ENCODE peak calls at places on chromosomes 13 and 19, in six cellular contexts. W is choroid plexus epithelial cell, C is gastrocnemius medialis, T is skeletal muscle cell, I is A549, P is foreskin fibroblast. Z is an unnamed sample.

GRCh38 chr19:4974855-4975469 is 6.0 kb downstream of the KDM4B start:
- DNase-seq in W (no peak), C (no peak), T (no peak), I (no peak), P (no peak), Z (no peak)

GRCh38 chr13:84867246-84867645 is 932.0 kb downstream of the SLITRK6 start:
- DNase-seq in W (peak; percentile 0), C (no peak), T (no peak), I (no peak), P (no peak), Z (no peak)

GRCh38 chr19:4896372-4896771 is 6.3 kb downstream of the ARRDC5 start:
- DNase-seq in W (peak; percentile 48), C (peak; percentile 86), T (no peak), I (no peak), P (peak; percentile 81), Z (no peak)

GRCh38 chr13:46982856-46983582 is 86.2 kb upstream of the HTR2A start:
- DNase-seq in W (no peak), C (no peak), T (no peak), I (no peak), P (no peak), Z (no peak)

GRCh38 chr19:20077791-20078463 is at the start of gene ZNF90:
- DNase-seq in W (peak; percentile 99), C (peak; percentile 76), T (peak; percentile 85), I (no peak), P (peak; percentile 97), Z (peak; percentile 96)

GRCh38 chr13:41960195-41960699 is 662 bp downstream of the VWA8 start:
- DNase-seq in W (peak; percentile 20), C (peak; percentile 41), T (no peak), I (peak; percentile 16), P (peak; percentile 69), Z (peak; percentile 32)

GRCh38 chr13:30107536-30108136 is 199.7 kb downstream of the KATNAL1 start:
- DNase-seq in W (no peak), C (no peak), T (no peak), I (no peak), P (peak; percentile 91), Z (no peak)

GRCh38 chr19:10334340-10335148 is 1.2 kb upstream of the RAVER1 start:
- DNase-seq in W (peak; percentile 97), C (peak; percentile 94), T (peak; percentile 85), I (peak; percentile 66), P (peak; percentile 99), Z (peak; percentile 95)

GRCh38 chr13:28423010-28423409 is 71.9 kb downstream of the FLT1 start:
- DNase-seq in W (no peak), C (peak; percentile 32), T (no peak), I (no peak), P (no peak), Z (no peak)

GRCh38 chr13:29925457-29925856 is 75.0 kb upstream of the UBL3 start:
- DNase-seq in W (peak; percentile 86), C (peak; percentile 76), T (peak; percentile 79), I (peak; percentile 33), P (peak; percentile 89), Z (peak; percentile 61)

GRCh38 chr13:97131447-97131846 is 90.7 kb upstream of the MBNL2 start:
- DNase-seq in W (no peak), C (no peak), T (no peak), I (no peak), P (no peak), Z (no peak)

DNA sequence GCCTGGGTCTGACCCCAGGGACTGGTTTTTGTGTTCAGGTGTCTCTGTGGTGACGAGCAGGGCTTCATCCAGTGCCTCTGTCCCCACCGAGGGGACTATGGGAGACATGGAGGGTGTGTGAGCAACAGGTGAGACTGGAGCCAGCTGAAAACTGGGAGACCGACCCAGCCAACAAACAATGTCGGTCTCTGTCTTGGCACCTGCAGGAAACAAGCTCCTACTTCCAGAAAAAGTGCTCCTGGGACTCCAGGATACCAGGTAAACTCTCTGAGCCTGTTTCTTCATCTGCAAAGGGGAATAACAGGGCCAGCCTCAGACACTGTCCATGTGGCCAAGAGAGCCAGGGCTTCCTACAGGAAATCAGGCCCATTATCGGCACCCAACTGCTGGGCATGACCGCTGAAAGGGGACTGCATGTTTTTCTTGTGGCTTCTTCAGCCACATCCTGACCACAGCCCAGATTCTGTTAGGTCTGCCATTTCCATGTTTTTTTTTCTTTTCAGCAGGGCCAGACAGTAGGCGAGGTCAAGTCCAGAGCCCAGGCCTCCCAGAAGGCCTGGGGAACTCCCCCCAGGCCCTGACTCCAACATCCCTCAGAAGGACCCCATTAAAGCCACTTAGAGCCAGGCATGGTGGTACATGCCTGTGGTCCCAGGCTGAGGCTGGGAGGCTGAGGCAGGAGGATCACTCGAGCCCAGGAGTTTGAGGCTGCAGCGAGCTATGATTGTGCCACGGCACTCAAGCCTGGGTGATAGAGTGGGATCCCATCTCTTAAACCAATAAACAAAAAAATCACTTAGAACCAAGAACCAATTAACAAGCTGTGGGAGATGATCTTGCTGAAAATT is 833 bp upstream of the BST2 start:
- DNase-seq in W (peak; percentile 45), C (no peak), T (peak; percentile 10), I (no peak), P (no peak), Z (peak; percentile 86)
- H3K4me3 ChIP-seq in W (no peak overlapping the region), C (peak overlapping the region; percentile 46), T (no peak overlapping the region), I (no peak overlapping the region), P (no peak overlapping the region), Z (no peak overlapping the region)

GRCh38 chr19:45090034-45090433 is 2.9 kb upstream of the PPP1R37 start:
- DNase-seq in W (no peak), C (no peak), T (no peak), I (no peak), P (no peak), Z (no peak)
- H3K4me3 ChIP-seq in W (no peak overlapping the region), C (no peak overlapping the region), T (no peak overlapping the region), I (no peak overlapping the region), P (no peak overlapping the region), Z (no peak overlapping the region)

DNA sequence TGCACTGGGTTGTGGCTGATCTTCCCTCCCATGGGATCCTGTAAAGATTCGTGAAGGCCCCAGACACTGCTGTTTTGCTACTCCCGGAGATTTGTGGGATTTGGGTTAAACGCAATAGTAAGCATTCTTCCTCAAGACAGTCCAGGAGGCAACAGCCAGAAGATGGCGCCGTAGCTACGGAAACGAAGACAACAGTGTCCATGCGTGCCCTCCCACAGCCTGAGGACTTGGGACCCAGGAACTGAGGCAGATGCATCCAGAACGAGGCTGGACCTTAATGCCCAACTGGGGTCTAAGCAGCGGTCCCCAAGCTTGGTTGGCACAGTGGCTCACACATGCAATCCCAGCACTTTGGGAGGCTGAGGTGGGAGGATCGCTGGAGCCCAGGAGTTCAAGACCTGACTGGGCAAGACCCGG is 57.6 kb upstream of the ZNF507 start:
- DNase-seq in W (peak; percentile 85), C (peak; percentile 50), T (peak; percentile 19), I (peak; percentile 44), P (peak; percentile 70), Z (peak; percentile 37)
- H3K4me3 ChIP-seq in W (peak overlapping the region; percentile 20), C (peak overlapping the region; percentile 28), T (no peak overlapping the region), I (no peak overlapping the region), P (no peak overlapping the region), Z (no peak overlapping the region)

DNA sequence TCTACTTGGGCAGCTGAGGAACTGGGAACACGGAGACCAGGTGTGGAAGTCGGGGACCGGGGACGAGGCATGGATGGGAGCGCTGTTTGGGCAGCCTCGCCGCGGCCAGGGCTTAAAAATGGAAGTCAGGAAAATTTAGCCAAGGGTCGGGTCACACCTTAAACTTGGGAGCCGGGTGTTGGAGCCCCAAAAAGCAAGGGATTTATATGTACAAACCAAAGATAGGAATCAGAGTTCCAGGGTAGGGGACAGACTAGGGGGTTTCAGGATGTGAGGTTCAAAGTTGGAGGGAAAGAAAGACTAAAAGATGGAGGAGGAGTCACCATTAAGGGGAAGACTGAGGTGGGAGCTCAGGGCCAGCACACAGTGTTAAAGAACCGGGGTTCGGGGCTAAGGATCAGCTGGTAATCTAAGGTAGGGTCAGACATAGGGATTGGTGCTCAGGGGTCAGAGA is 530 bp downstream of the FOXA3 start:
- DNase-seq in W (no peak), C (no peak), T (no peak), I (no peak), P (no peak), Z (no peak)
- H3K4me3 ChIP-seq in W (no peak overlapping the region), C (peak overlapping the region; percentile 58), T (no peak overlapping the region), I (peak overlapping the region; percentile 71), P (no peak overlapping the region), Z (no peak overlapping the region)

GRCh38 chr19:49850221-49850486 is 805 bp upstream of the PTOV1 start:
- DNase-seq in W (no peak), C (no peak), T (no peak), I (no peak), P (no peak), Z (no peak)
- H3K4me3 ChIP-seq in W (peak overlapping the region; percentile 93), C (peak overlapping the region; percentile 49), T (peak overlapping the region; percentile 77), I (peak overlapping the region; percentile 89), P (peak overlapping the region; percentile 94), Z (peak overlapping the region; percentile 88)

GRCh38 chr19:39820696-39821095 is 13.3 kb downstream of the DYRK1B start:
- DNase-seq in W (no peak), C (no peak), T (no peak), I (no peak), P (no peak), Z (no peak)
- H3K4me3 ChIP-seq in W (no peak overlapping the region), C (no peak overlapping the region), T (no peak overlapping the region), I (no peak overlapping the region), P (no peak overlapping the region), Z (no peak overlapping the region)

DNA sequence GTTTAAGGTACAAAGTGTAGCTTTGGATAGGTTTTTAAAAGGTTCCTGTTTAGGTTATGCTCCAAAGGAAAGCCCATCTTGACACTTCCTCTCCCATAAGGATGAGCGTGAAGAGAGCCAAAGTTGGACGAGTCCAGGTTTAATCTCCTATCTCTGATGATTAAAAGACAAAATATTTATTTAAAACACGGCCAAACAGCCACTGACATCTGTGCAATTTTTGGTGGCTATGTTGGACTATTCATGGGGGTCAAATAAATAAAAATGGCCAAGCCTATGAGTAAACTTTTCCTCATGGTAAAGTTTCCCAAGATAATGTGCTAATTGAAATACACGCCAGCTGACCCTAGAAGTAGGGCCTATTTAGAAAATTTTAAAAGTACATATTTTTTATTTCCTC is 69.0 kb upstream of the DOCK9 start:
- DNase-seq in W (no peak), C (no peak), T (no peak), I (no peak), P (no peak), Z (no peak)
- H3K4me3 ChIP-seq in W (no peak overlapping the region), C (no peak overlapping the region), T (no peak overlapping the region), I (no peak overlapping the region), P (no peak overlapping the region), Z (no peak overlapping the region)

Z was measured in astrocyte of the spinal cord.